ENCODE peak calls at places on chromosome 2, in four cellular contexts. F, P, Q and B are unnamed samples. For H3K9me3, the result is how much of the 10 kb centered on the place peaks cover.

GRCh38 chr2:62382122-62382521 is 123.9 kb downstream of the TMEM17 start:
- DNase-seq in F (peak), Q (no peak), P (no peak), B (no peak)

GRCh38 chr2:185433824-185434223 is 304.8 kb upstream of the FSIP2 start:
- DNase-seq in Q (no peak), F (no peak), P (no peak), B (no peak)

GRCh38 chr2:61575447-61575859 is 37.3 kb upstream of the XPO1 start:
- DNase-seq in Q (no peak), F (no peak), P (peak), B (no peak)

GRCh38 chr2:176483481-176483880 is 214.2 kb downstream of the MTX2 start:
- DNase-seq in P (no peak), F (no peak), Q (no peak), B (no peak)

GRCh38 chr2:20106746-20107145 is 55.3 kb upstream of the LAPTM4A start:
- DNase-seq in Q (no peak), F (peak), P (no peak), B (no peak)

GRCh38 chr2:190359896-190360376 is 16.5 kb downstream of the INPP1 start:
- DNase-seq in Q (no peak), P (no peak), F (peak), B (no peak)

GRCh38 chr2:141844232-141844631 is 286.6 kb downstream of the LRP1B start:
- DNase-seq in F (no peak), P (no peak), Q (no peak), B (no peak)

GRCh38 chr2:59969161-59969560 is 584.3 kb downstream of the BCL11A start:
- DNase-seq in F (no peak), Q (no peak), P (no peak), B (no peak)

GRCh38 chr2:152573168-152573567 is 144.1 kb downstream of the PRPF40A start:
- DNase-seq in F (no peak), Q (no peak), P (peak), B (no peak)

GRCh38 chr2:23454501-23455120 is 69.6 kb downstream of the KLHL29 start:
- DNase-seq in Q (no peak), P (no peak), F (no peak), B (no peak)

GRCh38 chr2:201996681-201997254 is 36.9 kb upstream of the FZD7 start:
- DNase-seq in F (no peak), Q (no peak), P (no peak), B (no peak)

GRCh38 chr2:185785851-185786473 is 47.4 kb downstream of the FSIP2 start:
- DNase-seq in P (no peak), Q (no peak), F (no peak), B (no peak)

GRCh38 chr2:207163053-207163814 is 2.5 kb downstream of the KLF7 start:
- DNase-seq in Q (no peak), F (peak), P (no peak), B (peak)

GRCh38 chr2:168948621-168949212 is 47.6 kb downstream of the G6PC2 start:
- DNase-seq in P (peak), F (peak), Q (no peak), B (no peak)

GRCh38 chr2:222892321-222892720 is 31.5 kb downstream of the ACSL3 start:
- DNase-seq in F (peak), P (no peak), Q (no peak), B (no peak)

GRCh38 chr2:191824403-191824802 is 22.5 kb downstream of the CAVIN2 start:
- DNase-seq in Q (no peak), F (no peak), P (no peak), B (no peak)

GRCh38 chr2:21317131-21317530 is 193.4 kb downstream of the TDRD15 start:
- DNase-seq in P (peak), Q (no peak), F (peak), B (no peak)

GRCh38 chr2:234308073-234308813 is 188.6 kb downstream of the ARL4C start:
- DNase-seq in F (no peak), P (no peak), Q (no peak), B (no peak)

GRCh38 chr2:17620841-17621240 is 80.3 kb downstream of the VSNL1 start:
- DNase-seq in Q (no peak), F (peak), P (no peak), B (no peak)

GRCh38 chr2:39379643-39380524 is 57.2 kb downstream of the MAP4K3 start:
- DNase-seq in F (peak), P (peak), Q (no peak), B (no peak)

GRCh38 chr2:238655131-238655860 is 192.6 kb upstream of the TWIST2 start:
- DNase-seq in P (no peak), F (no peak), Q (no peak), B (no peak)

GRCh38 chr2:70982971-70983370 is 4.5 kb downstream of the ANKRD53 start:
- DNase-seq in P (no peak), F (no peak), Q (peak), B (peak)

GRCh38 chr2:97718942-97719341 is 5.6 kb downstream of the ZAP70 start:
- DNase-seq in F (no peak), Q (no peak), P (no peak), B (no peak)

GRCh38 chr2:225113356-225114015 is 71.2 kb upstream of the DOCK10 start:
- DNase-seq in F (no peak), P (no peak), Q (no peak), B (no peak)

GRCh38 chr2:109098251-109098920 is 30.6 kb upstream of the SH3RF3 start:
- DNase-seq in Q (no peak), F (peak), P (no peak), B (no peak)

GRCh38 chr2:1992280-1992679 is 248.0 kb upstream of the PXDN start:
- DNase-seq in F (no peak), P (no peak), Q (no peak), B (no peak)

GRCh38 chr2:238124488-238125126 is 13.9 kb upstream of the KLHL30 start:
- DNase-seq in P (no peak), Q (peak), F (no peak), B (no peak)

GRCh38 chr2:65846984-65847383 is 414.6 kb upstream of the SPRED2 start:
- DNase-seq in F (no peak), Q (no peak), P (no peak), B (no peak)

GRCh38 chr2:70981421-70981820 is 3.0 kb downstream of the ANKRD53 start:
- DNase-seq in F (no peak), Q (no peak), P (no peak), B (peak)

GRCh38 chr2:23122681-23123080 is 262.3 kb upstream of the KLHL29 start:
- DNase-seq in Q (no peak), F (no peak), P (no peak), B (no peak)

GRCh38 chr2:48849770-48850169 is 94.2 kb upstream of the LHCGR start:
- DNase-seq in F (no peak), P (no peak), Q (no peak), B (no peak)

GRCh38 chr2:242085941-242086621 is 216.6 kb downstream of the RTP5 start:
- DNase-seq in Q (peak), F (no peak), P (no peak), B (no peak)

GRCh38 chr2:217092710-217093379 is 233.0 kb upstream of the TNP1 start:
- DNase-seq in Q (no peak), P (peak), F (peak), B (no peak)

GRCh38 chr2:203814661-203815540 is 52.7 kb upstream of the CTLA4 start:
- DNase-seq in Q (peak), F (peak), P (peak), B (no peak)

GRCh38 chr2:210226186-210226585 is 939 bp upstream of the ACADL start:
- DNase-seq in F (no peak), P (no peak), Q (no peak), B (no peak)

GRCh38 chr2:28662044-28662443 is 89.6 kb upstream of the PPP1CB start:
- DNase-seq in P (no peak), F (no peak), Q (no peak), B (no peak)

GRCh38 chr2:28663359-28663758 is 88.3 kb upstream of the PPP1CB start:
- DNase-seq in P (no peak), F (peak), Q (no peak), B (no peak)

GRCh38 chr2:28664120-28664842 is 87.3 kb upstream of the PPP1CB start:
- DNase-seq in Q (no peak), F (peak), P (no peak), B (no peak)

GRCh38 chr2:28661589-28662001 is 90.0 kb upstream of the PPP1CB start:
- DNase-seq in F (peak), Q (no peak), P (no peak), B (no peak)

GRCh38 chr2:28662468-28663095 is 89.0 kb upstream of the PPP1CB start:
- DNase-seq in F (peak), Q (no peak), P (no peak), B (no peak)
- TF ChIP-seq POLR2AphosphoS5 in F (no peak), Q (peak), P (no peak), B (no peak)

DNA sequence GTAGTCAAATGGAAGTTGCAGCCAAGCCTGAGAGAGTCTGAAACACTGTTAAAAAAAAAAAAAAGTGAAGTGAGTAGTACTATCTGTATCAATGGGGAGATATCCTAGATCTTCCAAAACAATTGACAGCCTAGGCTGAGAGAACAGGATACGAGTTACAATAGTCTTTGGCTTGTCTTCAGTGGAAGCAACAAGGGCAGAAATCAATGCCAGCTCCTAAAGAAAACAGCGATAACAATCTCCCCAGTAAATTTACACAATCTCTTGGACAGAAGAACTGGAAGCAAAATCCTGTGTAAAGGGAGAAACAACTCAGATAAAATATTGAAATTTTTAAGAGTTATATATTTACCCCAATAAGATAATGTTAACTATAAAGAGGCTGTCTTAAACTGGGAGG is 508.7 kb downstream of the LRRTM4 start:
- DNase-seq in Q (no peak), P (no peak), F (no peak), B (no peak)
- H3K9me3 ChIP-seq in Q (under half), P (under half), F (under half), B (under half)

DNA sequence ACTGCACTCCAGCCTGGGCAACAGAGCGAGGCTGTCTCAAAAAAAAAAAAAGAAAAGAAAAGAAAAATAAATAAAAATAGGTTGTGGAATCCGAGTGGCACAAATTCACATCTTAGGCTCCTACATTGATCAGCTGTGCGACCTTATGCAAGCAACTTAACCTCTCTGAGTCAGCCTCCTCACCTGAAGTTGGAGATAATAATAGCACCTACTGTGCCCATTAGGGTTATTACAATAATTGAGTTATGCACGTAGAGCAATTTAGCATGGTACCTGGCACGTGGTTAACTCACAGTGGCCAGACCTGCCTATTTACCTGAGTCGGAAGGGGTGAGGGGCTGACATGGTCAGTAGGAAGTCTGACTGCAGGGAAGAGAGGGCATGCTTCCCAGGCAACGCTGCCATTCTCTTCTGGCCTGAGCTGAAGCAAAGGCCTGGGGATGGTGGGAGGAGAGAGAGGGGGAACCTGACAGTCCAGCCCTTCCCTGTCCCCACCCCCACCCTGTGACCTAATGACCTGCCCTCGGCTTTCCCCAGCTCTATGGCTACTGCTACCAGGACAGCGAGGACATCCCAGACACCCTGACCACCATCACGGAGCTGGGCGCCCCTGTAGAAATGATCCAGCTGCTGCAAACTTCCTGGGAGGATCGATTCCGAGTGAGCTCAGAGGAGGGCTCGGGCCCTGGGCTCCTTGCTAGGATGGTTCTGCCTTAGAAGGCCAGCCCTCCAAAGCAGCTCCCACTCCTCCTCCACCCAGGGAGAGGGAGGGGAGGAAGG is 5.1 kb downstream of the PKDCC start:
- DNase-seq in P (peak), F (no peak), Q (peak), B (no peak)
- TF ChIP-seq POLR2AphosphoS5 in P (no peak), F (no peak), Q (peak), B (no peak)

DNA sequence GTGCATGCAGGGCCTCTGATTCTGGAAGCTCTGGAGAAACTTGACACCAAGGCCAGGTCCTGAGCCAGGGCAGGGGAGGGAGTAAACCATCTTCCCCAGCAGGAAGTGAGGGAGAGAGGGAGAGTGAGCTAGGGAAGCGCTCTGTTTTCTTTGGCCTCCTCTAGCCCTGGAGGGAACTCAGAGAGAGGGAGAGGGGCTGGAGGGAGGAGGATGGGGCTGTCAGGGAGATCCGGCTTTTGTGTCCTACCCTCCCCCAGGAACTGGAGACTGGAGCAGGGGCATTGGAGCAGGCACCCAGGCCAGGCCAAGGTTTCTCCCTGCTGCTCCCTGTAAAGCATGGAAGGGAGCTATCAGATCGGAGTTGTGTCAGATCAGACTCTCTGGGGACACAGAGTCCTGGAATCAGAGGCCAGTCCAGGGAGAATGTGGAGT is 22.7 kb upstream of the PKDCC start:
- DNase-seq in F (peak), P (no peak), Q (no peak), B (no peak)
- H3K9me3 ChIP-seq in F (under half), P (under half), Q (under half), B (under half)

GRCh38 chr2:200929334-200930249 is 33.9 kb downstream of the ORC2 start:
- DNase-seq in P (no peak), Q (no peak), F (no peak), B (no peak)
- TF ChIP-seq POLR2AphosphoS5 in P (no peak), Q (no peak), F (no peak), B (no peak)

GRCh38 chr2:35409762-35410161 is 945.8 kb upstream of the CRIM1 start:
- DNase-seq in P (no peak), Q (no peak), F (no peak), B (no peak)
- H3K9me3 ChIP-seq in P (under half), Q (under half), F (under half), B (under half)

GRCh38 chr2:179170897-179171296 is 93.7 kb downstream of the SESTD1 start:
- DNase-seq in Q (no peak), F (no peak), P (no peak), B (no peak)

GRCh38 chr2:179165356-179166000 is 99.2 kb downstream of the SESTD1 start:
- DNase-seq in F (no peak), P (no peak), Q (no peak), B (no peak)

GRCh38 chr2:179172894-179173293 is 91.7 kb downstream of the SESTD1 start:
- DNase-seq in Q (no peak), P (no peak), F (no peak), B (no peak)

GRCh38 chr2:179174240-179174639 is 90.4 kb downstream of the SESTD1 start:
- DNase-seq in Q (no peak), P (no peak), F (no peak), B (no peak)

DNA sequence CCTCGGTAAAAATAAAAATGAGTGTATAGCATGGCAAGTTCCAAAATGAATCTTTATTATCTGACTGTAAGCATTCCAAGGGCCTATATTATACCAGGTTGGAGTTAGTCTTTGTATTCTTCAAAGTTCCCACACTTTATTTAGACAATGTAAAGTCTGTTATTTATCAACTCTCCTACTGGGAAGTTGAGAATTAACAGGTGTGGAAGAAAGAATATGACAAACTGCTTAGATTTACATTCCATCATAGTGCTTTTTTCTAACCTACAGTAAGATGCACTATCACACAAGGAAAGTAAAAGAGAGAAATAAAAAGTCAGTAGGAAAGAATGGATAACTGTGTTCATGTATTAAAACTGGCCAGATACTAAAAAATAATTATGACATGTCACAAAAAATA is 93.3 kb downstream of the SESTD1 start:
- DNase-seq in Q (no peak), P (no peak), F (no peak), B (no peak)
- TF ChIP-seq POLR2AphosphoS5 in Q (no peak), P (no peak), F (no peak), B (no peak)